ENCODE peak calls at places on chromosomes 16 and 17, in five cellular contexts. One of them, this sample, is unnamed.

GRCh38 chr17:77644981-77645380 is 313.5 kb upstream of the TNRC6C start:
- DNase-seq in tibial artery: no peak
- DNase-seq in AG10803: no peak
- DNase-seq in CD8-positive, alpha-beta T cell: peak
- DNase-seq in astrocyte of the cerebellum: no peak
- DNase-seq in this sample: no peak

GRCh38 chr16:78298986-78299385 is 199.5 kb downstream of the WWOX start:
- DNase-seq in tibial artery: no peak
- DNase-seq in AG10803: no peak
- DNase-seq in CD8-positive, alpha-beta T cell: no peak
- DNase-seq in astrocyte of the cerebellum: no peak
- DNase-seq in this sample: no peak

GRCh38 chr17:30997270-30997669 is 26.4 kb downstream of the RNF135 start:
- DNase-seq in tibial artery: no peak
- DNase-seq in AG10803: no peak
- DNase-seq in CD8-positive, alpha-beta T cell: no peak
- DNase-seq in astrocyte of the cerebellum: no peak
- DNase-seq in this sample: no peak

GRCh38 chr17:51607512-51607911 is 347.2 kb downstream of the UTP18 start:
- DNase-seq in tibial artery: no peak
- DNase-seq in AG10803: no peak
- DNase-seq in CD8-positive, alpha-beta T cell: no peak
- DNase-seq in astrocyte of the cerebellum: no peak
- DNase-seq in this sample: no peak

GRCh38 chr17:59154721-59155438 is at the start of gene SKA2:
- DNase-seq in tibial artery: peak
- DNase-seq in AG10803: no peak
- DNase-seq in CD8-positive, alpha-beta T cell: peak
- DNase-seq in astrocyte of the cerebellum: no peak
- DNase-seq in this sample: no peak

GRCh38 chr17:35313875-35314409 is 59.5 kb downstream of the SLFN11 start:
- DNase-seq in tibial artery: peak
- DNase-seq in AG10803: no peak
- DNase-seq in CD8-positive, alpha-beta T cell: no peak
- DNase-seq in astrocyte of the cerebellum: no peak
- DNase-seq in this sample: no peak

GRCh38 chr16:27097671-27098275 is 31.0 kb downstream of the C16orf82 start:
- DNase-seq in tibial artery: peak
- DNase-seq in AG10803: peak
- DNase-seq in CD8-positive, alpha-beta T cell: no peak
- DNase-seq in astrocyte of the cerebellum: peak
- DNase-seq in this sample: no peak

GRCh38 chr17:49567104-49567521 is 8.6 kb upstream of the NXPH3 start:
- DNase-seq in tibial artery: peak
- DNase-seq in AG10803: no peak
- DNase-seq in CD8-positive, alpha-beta T cell: no peak
- DNase-seq in astrocyte of the cerebellum: no peak
- DNase-seq in this sample: no peak

GRCh38 chr16:31869511-31870201 is 4.0 kb upstream of the ZNF267 start:
- DNase-seq in tibial artery: no peak
- DNase-seq in AG10803: peak
- DNase-seq in CD8-positive, alpha-beta T cell: peak
- DNase-seq in astrocyte of the cerebellum: no peak
- DNase-seq in this sample: peak

GRCh38 chr17:39196191-39196819 is 1.2 kb downstream of the CACNB1 start:
- DNase-seq in tibial artery: no peak
- DNase-seq in AG10803: peak
- DNase-seq in CD8-positive, alpha-beta T cell: no peak
- DNase-seq in astrocyte of the cerebellum: no peak
- DNase-seq in this sample: no peak

GRCh38 chr16:75929056-75929455 is 202.8 kb upstream of the CPHXL start:
- DNase-seq in tibial artery: no peak
- DNase-seq in AG10803: no peak
- DNase-seq in CD8-positive, alpha-beta T cell: no peak
- DNase-seq in astrocyte of the cerebellum: no peak
- DNase-seq in this sample: no peak

GRCh38 chr17:29162082-29162908 is 17.9 kb downstream of the MYO18A start:
- DNase-seq in tibial artery: no peak
- DNase-seq in AG10803: no peak
- DNase-seq in CD8-positive, alpha-beta T cell: no peak
- DNase-seq in astrocyte of the cerebellum: no peak
- DNase-seq in this sample: no peak

GRCh38 chr16:72992142-72992601 is 55.8 kb downstream of the ZFHX3 start:
- DNase-seq in tibial artery: peak
- DNase-seq in AG10803: no peak
- DNase-seq in CD8-positive, alpha-beta T cell: no peak
- DNase-seq in astrocyte of the cerebellum: no peak
- DNase-seq in this sample: no peak

GRCh38 chr16:27826893-27827289 is 236.6 kb downstream of the GSG1L start:
- DNase-seq in tibial artery: no peak
- DNase-seq in AG10803: no peak
- DNase-seq in CD8-positive, alpha-beta T cell: no peak
- DNase-seq in astrocyte of the cerebellum: no peak
- DNase-seq in this sample: no peak

GRCh38 chr17:29717817-29718216 is 95.1 kb upstream of the CORO6 start:
- DNase-seq in tibial artery: no peak
- DNase-seq in AG10803: no peak
- DNase-seq in CD8-positive, alpha-beta T cell: no peak
- DNase-seq in astrocyte of the cerebellum: no peak
- DNase-seq in this sample: no peak

GRCh38 chr17:42233148-42233547 is 38.9 kb upstream of the GHDC start:
- DNase-seq in tibial artery: no peak
- DNase-seq in AG10803: peak
- DNase-seq in CD8-positive, alpha-beta T cell: no peak
- DNase-seq in astrocyte of the cerebellum: no peak
- DNase-seq in this sample: peak

GRCh38 chr16:57203451-57203850 is 17.3 kb downstream of the RSPRY1 start:
- DNase-seq in tibial artery: no peak
- DNase-seq in AG10803: peak
- DNase-seq in CD8-positive, alpha-beta T cell: no peak
- DNase-seq in astrocyte of the cerebellum: no peak
- DNase-seq in this sample: peak

GRCh38 chr17:66904760-66905637 is 59.5 kb upstream of the CACNG4 start:
- DNase-seq in tibial artery: no peak
- DNase-seq in AG10803: peak
- DNase-seq in CD8-positive, alpha-beta T cell: no peak
- DNase-seq in astrocyte of the cerebellum: peak
- DNase-seq in this sample: no peak

GRCh38 chr17:28946239-28946638 is 5.1 kb downstream of the PHF12 start:
- DNase-seq in tibial artery: no peak
- DNase-seq in AG10803: peak
- DNase-seq in CD8-positive, alpha-beta T cell: no peak
- DNase-seq in astrocyte of the cerebellum: peak
- DNase-seq in this sample: peak

GRCh38 chr17:53058031-53058430 is 764.7 kb upstream of the KIF2B start:
- DNase-seq in tibial artery: no peak
- DNase-seq in AG10803: no peak
- DNase-seq in CD8-positive, alpha-beta T cell: no peak
- DNase-seq in astrocyte of the cerebellum: peak
- DNase-seq in this sample: no peak

GRCh38 chr17:9291912-9292562 is 270.7 kb downstream of the NTN1 start:
- DNase-seq in tibial artery: peak
- DNase-seq in AG10803: peak
- DNase-seq in CD8-positive, alpha-beta T cell: peak
- DNase-seq in astrocyte of the cerebellum: peak
- DNase-seq in this sample: no peak

GRCh38 chr16:30900588-30900987 is 4.2 kb downstream of the CTF1 start:
- DNase-seq in tibial artery: no peak
- DNase-seq in AG10803: no peak
- DNase-seq in CD8-positive, alpha-beta T cell: no peak
- DNase-seq in astrocyte of the cerebellum: no peak
- DNase-seq in this sample: no peak

GRCh38 chr17:16516594-16517018 is 24.6 kb upstream of the LRRC75A start:
- DNase-seq in tibial artery: peak
- DNase-seq in AG10803: peak
- DNase-seq in CD8-positive, alpha-beta T cell: no peak
- DNase-seq in astrocyte of the cerebellum: peak
- DNase-seq in this sample: peak

GRCh38 chr16:2983706-2984136 is 3.5 kb upstream of the PKMYT1 start:
- DNase-seq in tibial artery: peak
- DNase-seq in AG10803: peak
- DNase-seq in CD8-positive, alpha-beta T cell: peak
- DNase-seq in astrocyte of the cerebellum: peak
- DNase-seq in this sample: peak

GRCh38 chr17:39125143-39125875 is 26.1 kb downstream of the PLXDC1 start:
- DNase-seq in tibial artery: no peak
- DNase-seq in AG10803: no peak
- DNase-seq in CD8-positive, alpha-beta T cell: no peak
- DNase-seq in astrocyte of the cerebellum: no peak
- DNase-seq in this sample: no peak

GRCh38 chr16:81841709-81842108 is 62.6 kb downstream of the PLCG2 start:
- DNase-seq in tibial artery: no peak
- DNase-seq in AG10803: no peak
- DNase-seq in CD8-positive, alpha-beta T cell: no peak
- DNase-seq in astrocyte of the cerebellum: no peak
- DNase-seq in this sample: no peak

GRCh38 chr16:353404-354285 is 1.1 kb upstream of the AXIN1 start:
- DNase-seq in tibial artery: no peak
- DNase-seq in AG10803: no peak
- DNase-seq in CD8-positive, alpha-beta T cell: no peak
- DNase-seq in astrocyte of the cerebellum: no peak
- DNase-seq in this sample: no peak

GRCh38 chr17:34117811-34118210 is 137.3 kb upstream of the CCL2 start:
- DNase-seq in tibial artery: no peak
- DNase-seq in AG10803: no peak
- DNase-seq in CD8-positive, alpha-beta T cell: no peak
- DNase-seq in astrocyte of the cerebellum: no peak
- DNase-seq in this sample: no peak
- TF ChIP-seq CTCF in tibial artery: no peak
- TF ChIP-seq CTCF in AG10803: no peak
- TF ChIP-seq CTCF in CD8-positive, alpha-beta T cell: no peak
- TF ChIP-seq CTCF in astrocyte of the cerebellum: no peak
- TF ChIP-seq CTCF in this sample: no peak

GRCh38 chr17:74582633-74583032 is 9.4 kb downstream of the CD300LD start:
- DNase-seq in tibial artery: no peak
- DNase-seq in AG10803: no peak
- DNase-seq in CD8-positive, alpha-beta T cell: no peak
- DNase-seq in astrocyte of the cerebellum: no peak
- DNase-seq in this sample: no peak

GRCh38 chr17:74585711-74586110 is 6.4 kb downstream of the CD300LD start:
- DNase-seq in tibial artery: no peak
- DNase-seq in AG10803: no peak
- DNase-seq in CD8-positive, alpha-beta T cell: no peak
- DNase-seq in astrocyte of the cerebellum: no peak
- DNase-seq in this sample: no peak

GRCh38 chr17:74579910-74580309 is 12.2 kb downstream of the CD300LD start:
- DNase-seq in tibial artery: no peak
- DNase-seq in AG10803: no peak
- DNase-seq in CD8-positive, alpha-beta T cell: no peak
- DNase-seq in astrocyte of the cerebellum: no peak
- DNase-seq in this sample: no peak

GRCh38 chr17:74584307-74584706 is 7.8 kb downstream of the CD300LD start:
- DNase-seq in tibial artery: no peak
- DNase-seq in AG10803: no peak
- DNase-seq in CD8-positive, alpha-beta T cell: no peak
- DNase-seq in astrocyte of the cerebellum: no peak
- DNase-seq in this sample: no peak

GRCh38 chr17:74584714-74585113 is 7.4 kb downstream of the CD300LD start:
- DNase-seq in tibial artery: no peak
- DNase-seq in AG10803: no peak
- DNase-seq in CD8-positive, alpha-beta T cell: no peak
- DNase-seq in astrocyte of the cerebellum: no peak
- DNase-seq in this sample: no peak
- TF ChIP-seq CTCF in tibial artery: no peak
- TF ChIP-seq CTCF in AG10803: no peak
- TF ChIP-seq CTCF in CD8-positive, alpha-beta T cell: no peak
- TF ChIP-seq CTCF in astrocyte of the cerebellum: no peak
- TF ChIP-seq CTCF in this sample: no peak

GRCh38 chr17:44899074-44899782 is at the start of gene EFTUD2:
- DNase-seq in tibial artery: peak
- DNase-seq in AG10803: peak
- DNase-seq in CD8-positive, alpha-beta T cell: peak
- DNase-seq in astrocyte of the cerebellum: peak
- DNase-seq in this sample: peak
- TF ChIP-seq CTCF in tibial artery: no peak
- TF ChIP-seq CTCF in AG10803: no peak
- TF ChIP-seq CTCF in CD8-positive, alpha-beta T cell: no peak
- TF ChIP-seq CTCF in astrocyte of the cerebellum: no peak
- TF ChIP-seq CTCF in this sample: no peak

GRCh38 chr16:85187886-85188285 is 75.6 kb upstream of the CIBAR2 start:
- DNase-seq in tibial artery: no peak
- DNase-seq in AG10803: no peak
- DNase-seq in CD8-positive, alpha-beta T cell: no peak
- DNase-seq in astrocyte of the cerebellum: no peak
- DNase-seq in this sample: no peak

GRCh38 chr16:85185701-85186100 is 73.4 kb upstream of the CIBAR2 start:
- DNase-seq in tibial artery: no peak
- DNase-seq in AG10803: no peak
- DNase-seq in CD8-positive, alpha-beta T cell: no peak
- DNase-seq in astrocyte of the cerebellum: no peak
- DNase-seq in this sample: no peak

GRCh38 chr16:85188822-85189672 is 76.8 kb upstream of the CIBAR2 start:
- DNase-seq in tibial artery: no peak
- DNase-seq in AG10803: no peak
- DNase-seq in CD8-positive, alpha-beta T cell: no peak
- DNase-seq in astrocyte of the cerebellum: no peak
- DNase-seq in this sample: no peak

GRCh38 chr16:85187002-85187401 is 74.7 kb upstream of the CIBAR2 start:
- DNase-seq in tibial artery: peak
- DNase-seq in AG10803: peak
- DNase-seq in CD8-positive, alpha-beta T cell: no peak
- DNase-seq in astrocyte of the cerebellum: no peak
- DNase-seq in this sample: peak

GRCh38 chr16:85187447-85187846 is 75.2 kb upstream of the CIBAR2 start:
- DNase-seq in tibial artery: no peak
- DNase-seq in AG10803: no peak
- DNase-seq in CD8-positive, alpha-beta T cell: no peak
- DNase-seq in astrocyte of the cerebellum: no peak
- DNase-seq in this sample: no peak
- TF ChIP-seq CTCF in tibial artery: no peak
- TF ChIP-seq CTCF in AG10803: no peak
- TF ChIP-seq CTCF in CD8-positive, alpha-beta T cell: no peak
- TF ChIP-seq CTCF in astrocyte of the cerebellum: no peak
- TF ChIP-seq CTCF in this sample: no peak

GRCh38 chr17:33521784-33522183 is 228.7 kb upstream of the ASIC2 start:
- DNase-seq in tibial artery: no peak
- DNase-seq in AG10803: no peak
- DNase-seq in CD8-positive, alpha-beta T cell: no peak
- DNase-seq in astrocyte of the cerebellum: no peak
- DNase-seq in this sample: no peak

GRCh38 chr17:33519692-33520091 is 226.6 kb upstream of the ASIC2 start:
- DNase-seq in tibial artery: no peak
- DNase-seq in AG10803: no peak
- DNase-seq in CD8-positive, alpha-beta T cell: no peak
- DNase-seq in astrocyte of the cerebellum: no peak
- DNase-seq in this sample: no peak

GRCh38 chr17:33520404-33521032 is 227.4 kb upstream of the ASIC2 start:
- DNase-seq in tibial artery: peak
- DNase-seq in AG10803: peak
- DNase-seq in CD8-positive, alpha-beta T cell: no peak
- DNase-seq in astrocyte of the cerebellum: no peak
- DNase-seq in this sample: no peak

GRCh38 chr17:33523577-33523981 is 230.5 kb upstream of the ASIC2 start:
- DNase-seq in tibial artery: peak
- DNase-seq in AG10803: peak
- DNase-seq in CD8-positive, alpha-beta T cell: no peak
- DNase-seq in astrocyte of the cerebellum: no peak
- DNase-seq in this sample: no peak

GRCh38 chr17:33522623-33523022 is 229.5 kb upstream of the ASIC2 start:
- DNase-seq in tibial artery: no peak
- DNase-seq in AG10803: no peak
- DNase-seq in CD8-positive, alpha-beta T cell: no peak
- DNase-seq in astrocyte of the cerebellum: no peak
- DNase-seq in this sample: no peak
- TF ChIP-seq CTCF in tibial artery: no peak
- TF ChIP-seq CTCF in AG10803: no peak
- TF ChIP-seq CTCF in CD8-positive, alpha-beta T cell: no peak
- TF ChIP-seq CTCF in astrocyte of the cerebellum: no peak
- TF ChIP-seq CTCF in this sample: no peak